ENCODE peak calls at places on chromosomes 13 and 19, in five cellular contexts. One of them, this sample, is unnamed.

GRCh38 chr19:938233-938923 is 12.5 kb downstream of the ARID3A start:
- DNase-seq in WERI-Rb-1: no peak
- DNase-seq in AG09309: no peak
- DNase-seq in left ventricle myocardium inferior: no peak
- DNase-seq in NB4: no peak
- DNase-seq in this sample: no peak

GRCh38 chr19:53094749-53095575 is 8.3 kb downstream of the ZNF160 start:
- DNase-seq in WERI-Rb-1: no peak
- DNase-seq in AG09309: no peak
- DNase-seq in left ventricle myocardium inferior: no peak
- DNase-seq in NB4: no peak
- DNase-seq in this sample: peak

GRCh38 chr13:108176685-108177274 is 38.6 kb downstream of the LIG4 start:
- DNase-seq in WERI-Rb-1: peak
- DNase-seq in AG09309: no peak
- DNase-seq in left ventricle myocardium inferior: no peak
- DNase-seq in NB4: peak
- DNase-seq in this sample: peak

GRCh38 chr19:17727843-17728242 is 8.6 kb downstream of the MAP1S start:
- DNase-seq in WERI-Rb-1: no peak
- DNase-seq in AG09309: no peak
- DNase-seq in left ventricle myocardium inferior: no peak
- DNase-seq in NB4: no peak
- DNase-seq in this sample: no peak

GRCh38 chr13:111872475-111873150 is 194.3 kb upstream of the SOX1 start:
- DNase-seq in WERI-Rb-1: no peak
- DNase-seq in AG09309: no peak
- DNase-seq in left ventricle myocardium inferior: no peak
- DNase-seq in NB4: no peak
- DNase-seq in this sample: no peak

GRCh38 chr13:64758520-64758919 is 2471.6 kb downstream of the PCDH9 start:
- DNase-seq in WERI-Rb-1: no peak
- DNase-seq in AG09309: no peak
- DNase-seq in left ventricle myocardium inferior: no peak
- DNase-seq in NB4: no peak
- DNase-seq in this sample: no peak

GRCh38 chr19:4577020-4577782 is 17.7 kb upstream of the SEMA6B start:
- DNase-seq in WERI-Rb-1: no peak
- DNase-seq in AG09309: no peak
- DNase-seq in left ventricle myocardium inferior: no peak
- DNase-seq in NB4: no peak
- DNase-seq in this sample: no peak

GRCh38 chr19:34241513-34242337 is 12.6 kb upstream of the GARRE1 start:
- DNase-seq in WERI-Rb-1: peak
- DNase-seq in AG09309: no peak
- DNase-seq in left ventricle myocardium inferior: no peak
- DNase-seq in NB4: peak
- DNase-seq in this sample: peak

GRCh38 chr19:6204212-6204611 is 68.7 kb downstream of the ACSBG2 start:
- DNase-seq in WERI-Rb-1: no peak
- DNase-seq in AG09309: no peak
- DNase-seq in left ventricle myocardium inferior: no peak
- DNase-seq in NB4: no peak
- DNase-seq in this sample: no peak

GRCh38 chr13:74274946-74275345 is 140.7 kb upstream of the KLF12 start:
- DNase-seq in WERI-Rb-1: no peak
- DNase-seq in AG09309: no peak
- DNase-seq in left ventricle myocardium inferior: no peak
- DNase-seq in NB4: no peak
- DNase-seq in this sample: no peak

GRCh38 chr19:35349614-35350521 is 2.2 kb downstream of the FFAR1 start:
- DNase-seq in WERI-Rb-1: no peak
- DNase-seq in AG09309: no peak
- DNase-seq in left ventricle myocardium inferior: no peak
- DNase-seq in NB4: no peak
- DNase-seq in this sample: no peak

DNA sequence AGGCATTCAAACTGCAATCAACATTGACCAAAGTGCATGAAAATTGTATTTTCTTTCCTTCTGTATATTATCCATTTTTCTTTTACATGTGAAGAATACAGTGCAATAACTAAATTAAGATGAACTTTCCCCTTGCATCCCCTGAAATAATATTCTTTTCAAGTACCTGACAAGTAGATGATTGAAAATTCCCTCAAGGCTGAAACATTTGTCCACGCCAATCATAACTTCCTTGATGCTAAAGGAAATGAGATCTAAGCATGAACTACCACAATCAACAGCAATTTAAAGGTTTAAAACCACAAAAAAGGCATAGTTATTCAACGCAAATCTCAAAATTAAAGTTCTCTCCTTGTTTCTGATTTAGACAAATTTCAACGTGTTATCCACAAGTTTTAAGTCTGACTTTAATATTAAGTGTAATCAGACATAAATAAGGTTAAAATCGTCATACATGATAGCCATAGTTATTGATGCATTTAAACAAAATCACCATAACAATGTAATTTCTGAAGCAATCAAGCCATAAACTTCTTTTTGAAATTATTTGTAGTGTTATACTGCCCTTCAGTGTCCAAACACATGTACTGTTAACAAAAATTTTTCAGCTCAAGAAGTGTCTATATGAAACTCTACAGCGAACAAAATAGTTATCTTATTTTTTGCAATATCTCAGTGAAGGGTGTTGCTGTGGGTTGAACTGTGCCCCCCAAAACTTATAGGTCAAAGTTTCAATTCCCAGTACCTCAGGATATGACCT is 169.5 kb downstream of the DCLK1 start:
- DNase-seq in WERI-Rb-1: no peak
- DNase-seq in AG09309: no peak
- DNase-seq in left ventricle myocardium inferior: no peak
- DNase-seq in NB4: no peak
- DNase-seq in this sample: no peak
- TF ChIP-seq CTCF in WERI-Rb-1: no peak
- TF ChIP-seq CTCF in AG09309: no peak
- TF ChIP-seq CTCF in left ventricle myocardium inferior: peak
- TF ChIP-seq CTCF in NB4: no peak
- TF ChIP-seq CTCF in this sample: no peak

GRCh38 chr19:2728783-2729387 is 7.7 kb upstream of the DIRAS1 start:
- DNase-seq in WERI-Rb-1: no peak
- DNase-seq in AG09309: no peak
- DNase-seq in left ventricle myocardium inferior: no peak
- DNase-seq in NB4: no peak
- DNase-seq in this sample: no peak

GRCh38 chr19:2726160-2726855 is 5.1 kb upstream of the DIRAS1 start:
- DNase-seq in WERI-Rb-1: no peak
- DNase-seq in AG09309: no peak
- DNase-seq in left ventricle myocardium inferior: no peak
- DNase-seq in NB4: no peak
- DNase-seq in this sample: no peak

GRCh38 chr19:2727640-2727944 is 6.4 kb upstream of the DIRAS1 start:
- DNase-seq in WERI-Rb-1: no peak
- DNase-seq in AG09309: no peak
- DNase-seq in left ventricle myocardium inferior: no peak
- DNase-seq in NB4: no peak
- DNase-seq in this sample: no peak

GRCh38 chr19:2724148-2724557 is 3.0 kb upstream of the DIRAS1 start:
- DNase-seq in WERI-Rb-1: no peak
- DNase-seq in AG09309: no peak
- DNase-seq in left ventricle myocardium inferior: no peak
- DNase-seq in NB4: no peak
- DNase-seq in this sample: no peak

GRCh38 chr19:2726904-2727639 is 5.9 kb upstream of the DIRAS1 start:
- DNase-seq in WERI-Rb-1: no peak
- DNase-seq in AG09309: no peak
- DNase-seq in left ventricle myocardium inferior: no peak
- DNase-seq in NB4: no peak
- DNase-seq in this sample: no peak
- TF ChIP-seq CTCF in WERI-Rb-1: no peak
- TF ChIP-seq CTCF in AG09309: no peak
- TF ChIP-seq CTCF in left ventricle myocardium inferior: no peak
- TF ChIP-seq CTCF in NB4: no peak
- TF ChIP-seq CTCF in this sample: no peak

GRCh38 chr19:49912965-49913685 is 15.9 kb upstream of the ATF5 start:
- DNase-seq in WERI-Rb-1: no peak
- DNase-seq in AG09309: no peak
- DNase-seq in left ventricle myocardium inferior: no peak
- DNase-seq in NB4: no peak
- DNase-seq in this sample: no peak
- TF ChIP-seq CTCF in WERI-Rb-1: peak
- TF ChIP-seq CTCF in AG09309: no peak
- TF ChIP-seq CTCF in left ventricle myocardium inferior: no peak
- TF ChIP-seq CTCF in NB4: no peak
- TF ChIP-seq CTCF in this sample: no peak

GRCh38 chr19:55340784-55341147 is 1.1 kb downstream of the KMT5C start:
- DNase-seq in WERI-Rb-1: peak
- DNase-seq in AG09309: no peak
- DNase-seq in left ventricle myocardium inferior: no peak
- DNase-seq in NB4: peak
- DNase-seq in this sample: peak

GRCh38 chr19:55340144-55340783 is 588 bp downstream of the KMT5C start:
- DNase-seq in WERI-Rb-1: peak
- DNase-seq in AG09309: no peak
- DNase-seq in left ventricle myocardium inferior: no peak
- DNase-seq in NB4: peak
- DNase-seq in this sample: peak

GRCh38 chr19:55342044-55342531 is 2.4 kb downstream of the KMT5C start:
- DNase-seq in WERI-Rb-1: no peak
- DNase-seq in AG09309: no peak
- DNase-seq in left ventricle myocardium inferior: no peak
- DNase-seq in NB4: no peak
- DNase-seq in this sample: no peak

GRCh38 chr19:55341191-55342043 is 1.7 kb downstream of the KMT5C start:
- DNase-seq in WERI-Rb-1: peak
- DNase-seq in AG09309: no peak
- DNase-seq in left ventricle myocardium inferior: peak
- DNase-seq in NB4: peak
- DNase-seq in this sample: peak

GRCh38 chr19:55339225-55340143 is at the start of gene KMT5C:
- DNase-seq in WERI-Rb-1: peak
- DNase-seq in AG09309: peak
- DNase-seq in left ventricle myocardium inferior: peak
- DNase-seq in NB4: peak
- DNase-seq in this sample: peak
- TF ChIP-seq CTCF in WERI-Rb-1: no peak
- TF ChIP-seq CTCF in AG09309: peak
- TF ChIP-seq CTCF in left ventricle myocardium inferior: peak
- TF ChIP-seq CTCF in NB4: no peak
- TF ChIP-seq CTCF in this sample: no peak

DNA sequence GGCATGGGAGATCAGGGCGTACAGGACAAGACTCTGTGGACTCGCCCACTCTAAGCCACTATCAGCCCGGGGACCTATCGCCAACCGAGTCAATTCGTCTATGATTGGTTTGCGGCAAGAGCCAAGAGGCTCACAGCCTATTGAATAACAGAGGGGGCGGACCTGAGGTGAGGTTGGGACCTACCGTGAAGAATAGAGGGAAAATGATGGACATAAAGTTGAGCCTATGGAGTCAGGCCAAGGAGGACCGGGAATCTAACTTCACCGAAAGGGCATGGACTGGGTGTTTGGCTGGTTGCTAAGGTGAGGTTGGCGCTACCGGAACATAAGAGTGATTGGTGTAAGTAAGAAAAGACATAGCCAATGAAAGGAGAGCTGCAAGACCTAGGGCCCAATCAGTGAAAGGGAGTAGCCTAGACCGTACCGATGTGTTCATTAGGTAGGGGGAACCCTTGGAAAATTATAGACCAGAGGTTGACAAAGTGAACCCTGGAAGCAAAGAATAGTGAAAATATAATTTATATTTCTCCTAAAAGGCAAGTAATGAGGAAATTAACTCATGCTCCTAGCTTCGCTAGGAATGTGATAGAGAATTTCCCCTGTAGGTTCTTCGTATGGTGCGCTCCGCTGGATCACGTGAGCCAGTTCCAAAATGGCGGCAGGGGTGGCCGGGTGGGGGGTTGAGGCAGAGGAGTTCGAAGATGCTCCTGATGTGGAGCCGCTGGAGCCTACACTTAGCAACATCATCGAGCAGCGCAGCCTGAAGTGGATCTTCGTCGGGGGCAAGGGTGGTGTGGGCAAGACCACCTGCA is at the start of gene GET3:
- DNase-seq in WERI-Rb-1: peak
- DNase-seq in AG09309: peak
- DNase-seq in left ventricle myocardium inferior: peak
- DNase-seq in NB4: peak
- DNase-seq in this sample: peak
- TF ChIP-seq CTCF in WERI-Rb-1: no peak
- TF ChIP-seq CTCF in AG09309: no peak
- TF ChIP-seq CTCF in left ventricle myocardium inferior: no peak
- TF ChIP-seq CTCF in NB4: no peak
- TF ChIP-seq CTCF in this sample: no peak

GRCh38 chr13:100234006-100234405 is 145.1 kb downstream of the PCCA start:
- DNase-seq in WERI-Rb-1: no peak
- DNase-seq in AG09309: no peak
- DNase-seq in left ventricle myocardium inferior: no peak
- DNase-seq in NB4: peak
- DNase-seq in this sample: no peak
- TF ChIP-seq CTCF in WERI-Rb-1: no peak
- TF ChIP-seq CTCF in AG09309: no peak
- TF ChIP-seq CTCF in left ventricle myocardium inferior: no peak
- TF ChIP-seq CTCF in NB4: no peak
- TF ChIP-seq CTCF in this sample: no peak

DNA sequence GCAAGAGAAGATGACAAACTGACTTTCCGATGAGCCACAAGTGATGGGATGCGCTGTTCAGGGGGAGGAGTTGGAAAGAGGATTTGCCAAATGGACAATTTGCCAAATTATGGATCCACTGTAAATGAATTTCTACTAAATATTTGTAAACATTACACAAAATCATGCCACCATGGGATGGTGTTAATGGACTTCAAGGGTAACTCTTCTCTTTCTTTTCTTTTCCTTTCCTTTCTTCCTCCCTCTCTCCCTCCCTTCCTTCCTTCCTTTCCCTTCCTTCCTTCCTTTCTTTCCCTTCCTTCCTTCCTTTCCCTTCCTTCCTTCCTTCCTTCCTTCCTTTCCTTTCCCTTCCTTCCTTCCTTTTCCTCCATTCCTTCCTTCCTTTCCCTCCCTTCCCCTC is 76.0 kb upstream of the PEG3 start:
- DNase-seq in WERI-Rb-1: no peak
- DNase-seq in AG09309: no peak
- DNase-seq in left ventricle myocardium inferior: no peak
- DNase-seq in NB4: no peak
- DNase-seq in this sample: no peak
- TF ChIP-seq CTCF in WERI-Rb-1: no peak
- TF ChIP-seq CTCF in AG09309: no peak
- TF ChIP-seq CTCF in left ventricle myocardium inferior: no peak
- TF ChIP-seq CTCF in NB4: no peak
- TF ChIP-seq CTCF in this sample: no peak

DNA sequence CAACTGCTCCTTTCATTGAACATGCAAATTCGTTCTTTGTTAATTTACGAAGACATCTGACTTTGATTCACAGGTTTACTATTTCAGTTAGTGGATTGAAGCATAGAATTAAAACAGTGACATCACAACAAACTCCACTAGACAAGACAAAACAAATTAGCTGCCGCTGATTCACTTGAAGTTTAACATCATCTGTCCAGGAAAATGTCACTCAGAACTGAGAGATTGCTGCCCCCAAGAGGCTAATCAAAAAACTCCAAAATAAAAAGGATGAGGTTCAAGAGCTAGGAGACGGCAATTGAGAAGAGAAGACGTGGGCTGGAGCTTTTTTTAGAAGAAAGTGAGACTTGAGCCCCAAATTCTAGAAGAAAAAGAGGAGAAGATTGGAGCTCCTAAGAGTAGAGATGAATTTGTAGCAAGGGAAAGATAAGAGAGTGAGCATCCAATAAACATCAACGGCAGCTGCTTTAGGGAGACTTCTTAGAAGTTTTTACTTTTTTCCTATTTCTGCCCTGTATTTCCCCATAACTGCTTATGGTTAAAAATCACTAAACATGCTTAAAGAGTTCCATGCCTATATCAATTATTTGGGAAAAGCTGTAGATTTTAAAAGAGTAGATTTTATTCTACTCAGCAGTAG is 40.8 kb upstream of the TPP2 start:
- DNase-seq in WERI-Rb-1: peak
- DNase-seq in AG09309: no peak
- DNase-seq in left ventricle myocardium inferior: no peak
- DNase-seq in NB4: peak
- DNase-seq in this sample: no peak
- TF ChIP-seq CTCF in WERI-Rb-1: peak
- TF ChIP-seq CTCF in AG09309: peak
- TF ChIP-seq CTCF in left ventricle myocardium inferior: peak
- TF ChIP-seq CTCF in NB4: peak
- TF ChIP-seq CTCF in this sample: peak

This sample was measured in glutamatergic neuron.